ENCODE peak calls at places on chromosomes 2 and 18, in five cellular contexts. K, T, E, F and I are unnamed samples.

GRCh38 chr18:24567199-24567598 is 106.8 kb downstream of the HRH4 start:
- DNase-seq in K (no peak), T (no peak), E (peak), F (no peak), I (peak)

GRCh38 chr2:207528980-207529329 is 807 bp upstream of the CREB1 start:
- DNase-seq in K (no peak), T (peak), E (no peak), F (peak), I (no peak)

GRCh38 chr2:120794716-120795115 is 59.0 kb downstream of the GLI2 start:
- DNase-seq in K (no peak), T (no peak), E (no peak), F (no peak), I (peak)

GRCh38 chr2:1773883-1774282 is 29.6 kb upstream of the PXDN start:
- DNase-seq in K (no peak), T (no peak), E (no peak), F (no peak), I (no peak)

GRCh38 chr2:235560345-235560744 is 66.5 kb downstream of the AGAP1 start:
- DNase-seq in K (no peak), T (no peak), E (no peak), F (no peak), I (no peak)

GRCh38 chr2:74712223-74713053 is 58.4 kb downstream of the SEMA4F start:
- DNase-seq in K (no peak), T (no peak), E (no peak), F (no peak), I (no peak)

GRCh38 chr18:56562479-56562878 is 75.9 kb downstream of the TXNL1 start:
- DNase-seq in K (no peak), T (no peak), E (no peak), F (no peak), I (no peak)

GRCh38 chr2:13335862-13336535 is 619.3 kb downstream of the TRIB2 start:
- DNase-seq in K (no peak), T (no peak), E (no peak), F (no peak), I (no peak)

GRCh38 chr18:12032786-12033642 is 51.7 kb downstream of the IMPA2 start:
- DNase-seq in K (peak), T (peak), E (no peak), F (no peak), I (no peak)

GRCh38 chr18:56028514-56028913 is 440.5 kb upstream of the TCF4 start:
- DNase-seq in K (no peak), T (peak), E (peak), F (no peak), I (peak)

GRCh38 chr18:66079401-66079800 is 328.6 kb downstream of the CDH7 start:
- DNase-seq in K (no peak), T (no peak), E (no peak), F (no peak), I (no peak)

GRCh38 chr18:11905613-11906012 is 2.5 kb downstream of the MPPE1 start:
- DNase-seq in K (no peak), T (no peak), E (no peak), F (no peak), I (no peak)

GRCh38 chr2:213188971-213189899 is 37.8 kb upstream of the IKZF2 start:
- DNase-seq in K (no peak), T (no peak), E (no peak), F (no peak), I (peak)

GRCh38 chr2:54903736-54904554 is 146.3 kb downstream of the RTN4 start:
- DNase-seq in K (peak), T (peak), E (peak), F (peak), I (peak)

GRCh38 chr18:64972545-64972944 is 778.3 kb upstream of the CDH7 start:
- DNase-seq in K (no peak), T (no peak), E (no peak), F (no peak), I (no peak)

GRCh38 chr2:102385522-102385921 is 29.9 kb downstream of the IL18R1 start:
- DNase-seq in K (peak), T (no peak), E (no peak), F (no peak), I (no peak)

GRCh38 chr2:8268172-8268783 is 413.6 kb upstream of the ID2 start:
- DNase-seq in K (no peak), T (no peak), E (no peak), F (no peak), I (no peak)

GRCh38 chr18:45802814-45803492 is 22.5 kb upstream of the SIGLEC15 start:
- DNase-seq in K (no peak), T (peak), E (peak), F (peak), I (peak)

GRCh38 chr2:35857541-35857940 is 498.0 kb upstream of the CRIM1 start:
- DNase-seq in K (no peak), T (no peak), E (no peak), F (peak), I (no peak)

GRCh38 chr2:237459741-237460174 is 27.3 kb upstream of the MLPH start:
- DNase-seq in K (no peak), T (peak), E (no peak), F (peak), I (peak)

GRCh38 chr2:97974471-97974870 is 21.3 kb downstream of the TMEM131 start:
- DNase-seq in K (no peak), T (no peak), E (no peak), F (no peak), I (no peak)

GRCh38 chr2:75667884-75668283 is 21.3 kb downstream of the MRPL19 start:
- DNase-seq in K (no peak), T (no peak), E (no peak), F (peak), I (no peak)

GRCh38 chr2:7102831-7103230 is 185.6 kb downstream of the RNF144A start:
- DNase-seq in K (no peak), T (no peak), E (no peak), F (no peak), I (no peak)

GRCh38 chr2:178328037-178328436 is 122.9 kb downstream of the PRKRA start:
- DNase-seq in K (no peak), T (no peak), E (no peak), F (no peak), I (no peak)

GRCh38 chr2:68190991-68191731 is 33.5 kb downstream of the PNO1 start:
- DNase-seq in K (no peak), T (peak), E (no peak), F (peak), I (peak)

GRCh38 chr2:31248139-31248538 is 14.2 kb downstream of the EHD3 start:
- DNase-seq in K (no peak), T (no peak), E (no peak), F (no peak), I (no peak)

GRCh38 chr2:101905746-101906336 is 85.9 kb upstream of the IL1R2 start:
- DNase-seq in K (no peak), T (no peak), E (no peak), F (no peak), I (no peak)

GRCh38 chr2:9640403-9641104 is 9.8 kb upstream of the YWHAQ start:
- DNase-seq in K (no peak), T (no peak), E (no peak), F (no peak), I (no peak)

GRCh38 chr2:46770622-46771021 is 145.0 kb downstream of the MCFD2 start:
- DNase-seq in K (no peak), T (no peak), E (no peak), F (peak), I (no peak)

GRCh38 chr18:37252854-37253396 is 312.7 kb downstream of the CELF4 start:
- DNase-seq in K (no peak), T (no peak), E (no peak), F (no peak), I (no peak)